ENCODE peak calls at places on chromosomes 4 and X, in five cellular contexts. L, K, D, E and Z are unnamed samples.
A peak's percentile ranks its signal among the peaks of the same experiment; 100 is the strongest.

GRCh38 chr4:25552580-25553271 is 102.9 kb upstream of the SLC34A2 start:
- DNase-seq in L (peak; percentile 2), K (no peak), D (no peak), E (no peak), Z (no peak)

GRCh38 chr4:8837181-8837811 is 34.3 kb downstream of the HMX1 start:
- DNase-seq in L (no peak), K (no peak), D (no peak), E (no peak), Z (no peak)

GRCh38 chr4:15756361-15756861 is 21.7 kb upstream of the CD38 start:
- DNase-seq in L (peak; percentile 33), K (peak; percentile 64), D (peak; percentile 61), E (no peak), Z (no peak)

GRCh38 chr4:107755841-107756356 is 35.9 kb upstream of the PAPSS1 start:
- DNase-seq in L (no peak), K (no peak), D (no peak), E (peak; percentile 52), Z (no peak)

GRCh38 chr4:185803015-185803414 is 9.0 kb downstream of the SORBS2 start:
- DNase-seq in L (no peak), K (no peak), D (no peak), E (no peak), Z (no peak)

GRCh38 chr4:53908661-53909078 is 155.7 kb downstream of the CHIC2 start:
- DNase-seq in L (peak; percentile 89), K (no peak), D (no peak), E (peak; percentile 88), Z (no peak)

GRCh38 chr4:41683321-41683720 is 65.2 kb downstream of the PHOX2B start:
- DNase-seq in L (peak; percentile 16), K (no peak), D (no peak), E (no peak), Z (no peak)

GRCh38 chr4:104210420-104210819 is 284.3 kb downstream of the CXXC4 start:
- DNase-seq in L (no peak), K (no peak), D (no peak), E (no peak), Z (no peak)

GRCh38 chrX:40085086-40085551 is 12.6 kb downstream of the BCOR start:
- DNase-seq in L (peak; percentile 85), K (no peak), D (no peak), E (peak; percentile 80), Z (no peak)

GRCh38 chrX:155071694-155072215 is 447 bp downstream of the BRCC3 start:
- DNase-seq in L (peak; percentile 27), K (no peak), D (no peak), E (no peak), Z (no peak)

GRCh38 chr4:166527500-166527899 is 654.5 kb downstream of the TLL1 start:
- DNase-seq in L (no peak), K (no peak), D (no peak), E (no peak), Z (no peak)